ENCODE peak calls at places on chromosomes 16 and 17, in six cellular contexts. P is NCI-H1436; E is neural crest cell; Q is ELR; N is C1 segment of cervical spinal cord; O is stimulated activated effector memory CD8-positive, alpha-beta T cell treated with anti-CD3 and anti-CD28 coated beads, Interleukin-12 subunit alpha, Interleukin-12 subunit beta, amount 100 ng/mL, for 72 hours. R is an unnamed sample.

GRCh38 chr16:86566601-86566965 is at the start of gene FOXC2:
- DNase-seq in P (no peak), E (peak; percentile 80), Q (peak; percentile 97), N (no peak), O (no peak), R (no peak)

GRCh38 chr16:73228649-73229048 is 180.7 kb upstream of the ZFHX3 start:
- DNase-seq in P (no peak), E (no peak), Q (peak; percentile 67), N (no peak), O (no peak), R (no peak)

GRCh38 chr16:56729351-56729735 is 586 bp upstream of the NUP93 start:
- DNase-seq in P (no peak), E (no peak), Q (no peak), N (no peak), O (no peak), R (no peak)

GRCh38 chr16:4800290-4801041 is 2.0 kb downstream of the ROGDI start:
- DNase-seq in P (no peak), E (no peak), Q (no peak), N (peak; percentile 69), O (no peak), R (no peak)

GRCh38 chr16:968620-969019 is 2.2 kb downstream of the LMF1 start:
- DNase-seq in P (no peak), E (no peak), Q (no peak), N (no peak), O (no peak), R (no peak)

GRCh38 chr16:10269632-10270031 is 87.4 kb upstream of the GRIN2A start:
- DNase-seq in P (no peak), E (no peak), Q (no peak), N (no peak), O (no peak), R (no peak)

GRCh38 chr17:35214631-35215273 is 20.6 kb upstream of the SLC35G3 start:
- DNase-seq in P (no peak), E (no peak), Q (no peak), N (no peak), O (peak; percentile 15), R (no peak)

GRCh38 chr16:88982286-88983084 is 5.5 kb upstream of the CBFA2T3 start:
- DNase-seq in P (no peak), E (no peak), Q (no peak), N (no peak), O (no peak), R (no peak)

GRCh38 chr17:69175812-69176517 is 34.3 kb upstream of the ABCA6 start:
- DNase-seq in P (no peak), E (no peak), Q (peak; percentile 97), N (no peak), O (no peak), R (no peak)

GRCh38 chr17:60435244-60436170 is 13.2 kb downstream of the CHCT1 start:
- DNase-seq in P (peak; percentile 85), E (peak; percentile 57), Q (peak; percentile 93), N (peak; percentile 43), O (peak; percentile 44), R (peak; percentile 97)

GRCh38 chr17:75039238-75039637 is 7.5 kb downstream of the ATP5PD start:
- DNase-seq in P (no peak), E (no peak), Q (no peak), N (no peak), O (no peak), R (no peak)

GRCh38 chr16:65782537-65783290 is 583.8 kb upstream of the CDH5 start:
- DNase-seq in P (no peak), E (no peak), Q (peak; percentile 43), N (no peak), O (no peak), R (no peak)

GRCh38 chr16:50309527-50310307 is 43.4 kb downstream of the ADCY7 start:
- DNase-seq in P (no peak), E (no peak), Q (no peak), N (no peak), O (no peak), R (peak; percentile 5)